ENCODE peak calls at places on chromosome X, in eight cellular contexts. G, L, U, B, D, J, T and W are unnamed samples.

GRCh38 chrX:85922821-85923220 is 124.5 kb downstream of the CHM start:
- DNase-seq in G (peak), L (no peak), U (no peak), B (no peak), D (no peak), J (no peak), T (no peak), W (no peak)

GRCh38 chrX:113300580-113300979 is 459.9 kb upstream of the AMOT start:
- DNase-seq in G (no peak), L (no peak), U (no peak), B (no peak), D (no peak), J (no peak), T (no peak), W (no peak)

GRCh38 chrX:13001961-13002671 is 27.2 kb downstream of the TMSB4X start:
- DNase-seq in G (no peak), L (no peak), U (no peak), B (no peak), D (no peak), J (no peak), T (no peak), W (no peak)

GRCh38 chrX:56763556-56764152 is 34.6 kb downstream of the NBDY start:
- DNase-seq in G (no peak), L (no peak), U (peak), B (no peak), D (no peak), J (no peak), T (peak), W (peak)

GRCh38 chrX:3712870-3713224 is 602 bp downstream of the PRKX start:
- DNase-seq in G (no peak), L (no peak), U (no peak), B (no peak), D (no peak), J (no peak), T (no peak), W (peak)

GRCh38 chrX:19688426-19688825 is 173.1 kb upstream of the MAP3K15 start:
- DNase-seq in G (no peak), L (no peak), U (no peak), B (no peak), D (no peak), J (no peak), T (no peak), W (no peak)

GRCh38 chrX:143648705-143649104 is 12.8 kb upstream of the SLITRK4 start:
- DNase-seq in G (no peak), L (no peak), U (no peak), B (no peak), D (no peak), J (peak), T (peak), W (no peak)

GRCh38 chrX:68762649-68763268 is 66.1 kb upstream of the EFNB1 start:
- DNase-seq in G (no peak), L (no peak), U (no peak), B (no peak), D (peak), J (no peak), T (no peak), W (no peak)

GRCh38 chrX:18354369-18355329 is at the start of gene SCML2:
- DNase-seq in G (peak), L (no peak), U (peak), B (peak), D (peak), J (peak), T (peak), W (no peak)

GRCh38 chrX:10465254-10465653 is 155.1 kb downstream of the MID1 start:
- DNase-seq in G (no peak), L (no peak), U (no peak), B (no peak), D (no peak), J (no peak), T (no peak), W (no peak)

GRCh38 chrX:2610246-2611170 is 80.6 kb upstream of the CD99 start:
- DNase-seq in G (no peak), L (no peak), U (no peak), B (no peak), D (no peak), J (no peak), T (no peak), W (no peak)

GRCh38 chrX:16196829-16197228 is 29.5 kb downstream of the MAGEB17 start:
- DNase-seq in G (no peak), L (no peak), U (no peak), B (no peak), D (no peak), J (no peak), T (no peak), W (no peak)

GRCh38 chrX:71148278-71148663 is 3.6 kb downstream of the NLGN3 start:
- DNase-seq in G (no peak), L (no peak), U (no peak), B (no peak), D (no peak), J (no peak), T (no peak), W (no peak)

GRCh38 chrX:19715711-19716638 is 171.4 kb downstream of the SH3KBP1 start:
- DNase-seq in G (no peak), L (no peak), U (no peak), B (no peak), D (no peak), J (no peak), T (no peak), W (no peak)

GRCh38 chrX:20265221-20265725 is 1.4 kb downstream of the RPS6KA3 start:
- DNase-seq in G (peak), L (peak), U (peak), B (peak), D (peak), J (peak), T (peak), W (no peak)

GRCh38 chrX:153382563-153383482 is 18.3 kb downstream of the PNMA6E start:
- DNase-seq in G (no peak), L (no peak), U (no peak), B (no peak), D (no peak), J (no peak), T (no peak), W (no peak)

GRCh38 chrX:153379971-153380581 is 21.1 kb downstream of the PNMA6E start:
- DNase-seq in G (no peak), L (no peak), U (no peak), B (no peak), D (peak), J (no peak), T (no peak), W (no peak)

GRCh38 chrX:153380691-153381090 is 20.5 kb downstream of the PNMA6E start:
- DNase-seq in G (no peak), L (no peak), U (no peak), B (no peak), D (peak), J (peak), T (no peak), W (no peak)

GRCh38 chrX:153379508-153379907 is 21.6 kb downstream of the PNMA6E start:
- DNase-seq in G (no peak), L (no peak), U (no peak), B (no peak), D (no peak), J (no peak), T (no peak), W (no peak)

DNA sequence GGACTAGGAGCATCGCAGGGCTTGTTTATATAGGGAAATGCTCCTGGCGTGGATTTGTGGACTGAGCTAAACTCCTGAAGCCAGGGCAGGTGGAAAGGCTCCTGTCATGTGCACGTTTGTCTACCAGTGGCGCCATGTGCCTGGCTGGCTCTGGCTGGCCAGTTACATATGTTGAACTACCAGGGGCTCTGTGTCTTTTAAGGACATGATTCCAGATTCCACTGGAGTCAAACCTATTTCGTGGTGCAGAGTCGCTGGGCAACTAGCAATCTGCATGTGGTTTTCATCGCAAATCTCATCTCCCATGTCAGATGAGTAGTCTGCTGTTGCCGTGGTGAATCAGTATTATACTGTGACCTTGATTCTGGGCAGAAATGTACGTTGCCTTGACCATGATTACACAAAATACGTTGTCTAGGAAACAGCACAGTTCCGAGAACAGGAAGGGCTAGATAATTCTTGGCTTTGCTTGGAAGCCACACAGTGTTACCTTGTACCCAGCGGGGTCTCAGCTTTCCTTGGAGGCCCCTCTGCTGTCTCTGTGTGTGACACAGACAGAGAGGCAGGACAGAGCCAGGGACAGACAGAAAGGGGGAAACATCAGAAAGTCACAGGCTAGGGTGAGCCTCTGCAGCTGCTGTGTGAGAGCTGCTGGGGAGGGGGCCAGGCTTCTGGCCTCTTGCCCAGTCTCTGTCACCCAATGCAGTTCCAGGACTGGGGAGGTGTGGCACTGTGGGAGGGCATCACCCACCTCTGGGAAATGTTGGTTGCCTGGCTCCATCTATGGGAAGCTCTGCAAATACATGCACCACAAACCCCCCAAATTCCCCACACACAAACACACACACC is 19.2 kb downstream of the PNMA6E start:
- DNase-seq in G (peak), L (no peak), U (peak), B (no peak), D (peak), J (peak), T (peak), W (no peak)
- TF ChIP-seq CTCF in G (peak), L (no peak), U (peak), B (no peak), D (no peak), J (no peak), T (no peak), W (peak)

DNA sequence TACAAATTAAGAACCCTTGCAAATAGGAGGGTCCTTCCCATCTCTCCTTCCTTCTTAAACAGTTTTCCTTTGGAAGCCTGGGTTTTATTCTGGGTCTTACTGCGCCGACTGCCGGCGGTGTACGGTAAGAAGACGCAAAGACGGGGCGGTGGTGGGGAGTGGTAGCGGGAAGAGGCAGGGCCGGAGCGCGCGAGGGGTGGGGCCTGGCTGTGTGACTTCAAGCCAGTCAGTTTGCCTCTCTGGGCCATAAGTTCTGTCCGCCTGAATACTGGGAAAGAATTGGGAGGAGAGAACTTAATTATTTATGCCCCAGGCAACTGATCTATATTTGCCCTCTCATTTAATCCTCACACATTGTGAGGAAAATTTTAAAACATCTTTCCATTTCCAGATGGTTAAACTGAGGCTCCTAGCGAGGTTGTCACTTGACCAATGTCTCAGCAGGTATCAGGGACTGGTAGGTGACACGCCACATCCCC is 726 bp upstream of the KANTR start:
- DNase-seq in G (peak), L (peak), U (peak), B (peak), D (peak), J (peak), T (peak), W (no peak)
- TF ChIP-seq CTCF in G (peak), L (peak), U (peak), B (peak), D (peak), J (peak), T (peak), W (peak)

DNA sequence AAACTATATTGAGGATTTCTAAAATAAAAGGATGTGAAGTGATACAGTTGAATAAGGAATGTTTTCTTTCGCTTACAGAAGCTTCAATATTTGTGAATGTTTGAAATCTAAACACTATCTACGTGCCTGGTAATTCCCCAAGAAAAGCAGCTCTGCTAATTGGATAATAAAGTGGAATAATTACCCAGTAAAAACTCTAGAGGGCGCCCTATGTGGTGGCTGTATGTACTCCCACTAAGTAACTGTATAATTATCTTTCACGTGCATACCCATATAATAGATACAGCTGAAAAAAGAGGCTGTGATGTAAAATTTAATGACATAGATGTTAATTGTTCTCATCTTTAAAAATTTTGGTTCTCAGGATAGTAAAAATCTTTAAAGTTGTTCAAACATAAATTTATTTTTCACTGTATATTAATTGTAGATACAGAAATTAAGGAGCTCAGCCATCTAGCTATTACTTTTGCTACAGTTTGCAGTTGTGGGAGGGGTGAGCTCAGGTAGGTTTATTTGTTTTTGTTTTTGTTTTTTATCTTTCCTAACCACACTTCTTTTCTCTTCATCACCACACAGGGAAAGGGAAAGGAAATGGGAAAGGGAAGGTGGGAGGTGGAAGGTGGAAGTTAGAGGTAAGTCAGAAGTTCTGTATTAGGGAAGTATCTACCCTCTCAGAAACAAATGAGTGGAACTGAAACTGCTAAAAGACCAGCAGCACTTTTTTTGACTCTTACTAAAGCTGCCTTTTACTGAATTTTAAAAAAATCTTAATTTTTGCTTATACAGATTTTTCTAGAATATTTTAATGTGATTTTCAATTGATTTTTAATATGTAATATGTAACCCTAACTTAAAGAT is 151.7 kb upstream of the RPS6KA6 start:
- DNase-seq in G (peak), L (no peak), U (peak), B (no peak), D (no peak), J (no peak), T (peak), W (no peak)
- TF ChIP-seq CTCF in G (peak), L (no peak), U (peak), B (peak), D (no peak), J (peak), T (no peak), W (peak)

GRCh38 chrX:8319359-8319758 is 145.3 kb upstream of the VCX3B start:
- DNase-seq in G (no peak), L (no peak), U (no peak), B (no peak), D (no peak), J (no peak), T (no peak), W (no peak)

GRCh38 chrX:8323356-8323755 is 141.3 kb upstream of the VCX3B start:
- DNase-seq in G (no peak), L (no peak), U (no peak), B (no peak), D (no peak), J (no peak), T (peak), W (no peak)
- TF ChIP-seq CTCF in G (no peak), L (no peak), U (peak), B (peak), D (no peak), J (no peak), T (peak), W (no peak)

GRCh38 chrX:38262715-38263620 is 42.3 kb upstream of the SRPX start:
- DNase-seq in G (peak), L (no peak), U (no peak), B (no peak), D (no peak), J (no peak), T (no peak), W (no peak)

GRCh38 chrX:38256019-38256418 is 35.3 kb upstream of the SRPX start:
- DNase-seq in G (no peak), L (no peak), U (no peak), B (no peak), D (no peak), J (no peak), T (no peak), W (peak)

DNA sequence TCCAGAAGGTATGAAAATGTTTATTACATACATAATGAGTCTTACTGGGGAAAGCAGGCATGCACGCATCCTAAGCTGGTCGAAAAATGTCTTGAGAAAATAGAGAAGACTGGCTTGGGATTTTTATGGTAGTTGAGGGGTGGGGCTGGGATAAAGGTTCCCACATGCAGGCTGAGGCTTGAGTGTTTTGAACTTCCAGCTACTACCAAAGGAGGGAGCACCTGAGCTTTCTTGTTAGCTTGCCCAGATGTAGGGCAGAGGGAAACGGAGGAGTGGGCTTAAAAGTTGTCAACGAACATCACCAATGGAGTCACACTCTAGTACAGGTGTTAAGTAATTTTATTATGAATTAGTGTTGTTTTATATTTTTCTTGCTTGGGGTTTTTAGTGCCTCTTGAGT is 39.6 kb upstream of the SRPX start:
- DNase-seq in G (peak), L (no peak), U (peak), B (no peak), D (no peak), J (peak), T (peak), W (no peak)
- TF ChIP-seq CTCF in G (peak), L (no peak), U (peak), B (peak), D (no peak), J (peak), T (peak), W (peak)

DNA sequence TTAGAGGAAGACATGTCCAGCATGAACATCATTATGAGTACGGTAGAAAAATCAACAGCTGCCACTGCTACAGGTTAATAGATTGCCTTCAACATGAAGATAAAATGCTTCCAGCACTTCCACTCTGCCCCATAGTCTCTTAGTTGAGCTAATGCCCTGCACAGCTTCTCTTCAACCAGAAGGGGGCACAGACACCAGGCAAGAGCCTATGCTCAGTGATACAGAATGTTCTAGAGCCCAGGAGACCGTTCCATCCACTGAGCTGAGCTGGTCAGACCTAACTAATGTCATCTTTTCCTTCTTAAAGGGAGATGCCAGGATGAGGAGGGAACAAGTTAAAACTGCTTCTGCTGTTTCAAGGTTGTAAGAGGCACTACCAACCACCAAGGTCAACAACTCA is 42.2 kb downstream of the SMIM10L2A start:
- DNase-seq in G (peak), L (no peak), U (peak), B (no peak), D (no peak), J (no peak), T (peak), W (no peak)
- TF ChIP-seq CTCF in G (peak), L (no peak), U (no peak), B (peak), D (no peak), J (no peak), T (peak), W (peak)

GRCh38 chrX:23904096-23904495 is 3.6 kb downstream of the APOO start:
- DNase-seq in G (peak), L (no peak), U (no peak), B (no peak), D (no peak), J (no peak), T (peak), W (no peak)

GRCh38 chrX:23911436-23911835 is 3.6 kb downstream of the CXorf58 start:
- DNase-seq in G (no peak), L (no peak), U (no peak), B (no peak), D (no peak), J (no peak), T (no peak), W (no peak)

GRCh38 chrX:23907106-23907495 is 637 bp downstream of the APOO start:
- DNase-seq in G (no peak), L (no peak), U (no peak), B (no peak), D (no peak), J (no peak), T (peak), W (no peak)

GRCh38 chrX:23907496-23908218 is at the start of the genes APOO and CXorf58:
- DNase-seq in G (peak), L (peak), U (peak), B (peak), D (peak), J (peak), T (peak), W (peak)

GRCh38 chrX:23908219-23909003 is 605 bp downstream of the CXorf58 start:
- DNase-seq in G (no peak), L (no peak), U (no peak), B (no peak), D (no peak), J (peak), T (peak), W (no peak)
- TF ChIP-seq CTCF in G (peak), L (no peak), U (peak), B (no peak), D (peak), J (peak), T (peak), W (peak)

DNA sequence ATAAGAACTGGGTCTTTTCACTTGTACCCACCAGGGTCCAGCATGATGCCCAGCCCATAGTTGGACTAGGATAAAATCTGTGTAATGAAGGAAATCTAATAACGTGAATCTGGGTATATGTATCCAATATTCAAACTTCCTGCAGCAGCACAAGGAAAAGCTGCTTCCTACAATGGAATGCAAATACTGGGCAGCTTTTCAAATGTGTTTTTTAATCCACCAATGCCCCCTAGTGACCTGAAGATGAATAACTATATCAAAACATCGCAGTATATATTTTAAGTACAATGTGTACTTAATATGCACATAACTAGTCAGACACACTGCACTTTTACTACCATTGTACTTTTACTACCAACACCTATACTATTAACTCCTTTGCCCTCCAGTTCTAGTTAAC is 5.3 kb downstream of the APOO start:
- DNase-seq in G (peak), L (no peak), U (peak), B (no peak), D (no peak), J (no peak), T (peak), W (no peak)
- TF ChIP-seq CTCF in G (peak), L (peak), U (peak), B (peak), D (peak), J (peak), T (peak), W (peak)

GRCh38 chrX:40150503-40150902 is 52.7 kb upstream of the BCOR start:
- DNase-seq in G (no peak), L (no peak), U (no peak), B (no peak), D (no peak), J (no peak), T (no peak), W (no peak)
- TF ChIP-seq CTCF in G (no peak), L (no peak), U (no peak), B (no peak), D (no peak), J (no peak), T (no peak), W (no peak)

GRCh38 chrX:123481908-123482873 is 250.7 kb downstream of the THOC2 start:
- DNase-seq in G (peak), L (no peak), U (no peak), B (no peak), D (no peak), J (no peak), T (no peak), W (no peak)
- TF ChIP-seq CTCF in G (no peak), L (no peak), U (no peak), B (no peak), D (no peak), J (no peak), T (no peak), W (no peak)